ENCODE peak calls at places on chromosomes 2 and 18, in four cellular contexts. B is CD8-positive, alpha-beta T cell; K is PC-3; Q is astrocyte. L is an unnamed sample.

GRCh38 chr2:219724628-219725027 is 97.2 kb downstream of the SLC4A3 start:
- DNase-seq in B (no peak), K (no peak), Q (no peak), L (peak)

GRCh38 chr2:12858786-12859185 is 142.1 kb downstream of the TRIB2 start:
- DNase-seq in B (no peak), K (peak), Q (no peak), L (no peak)

GRCh38 chr2:44450806-44451205 is 89.1 kb downstream of the CAMKMT start:
- DNase-seq in B (no peak), K (no peak), Q (no peak), L (peak)

GRCh38 chr2:150625300-150625699 is 137.8 kb upstream of the RND3 start:
- DNase-seq in B (no peak), K (peak), Q (peak), L (no peak)

GRCh38 chr2:237996041-237996593 is 29.3 kb downstream of the UBE2F start:
- DNase-seq in B (no peak), K (peak), Q (peak), L (peak)

GRCh38 chr2:239595711-239596110 is 194.9 kb upstream of the HDAC4 start:
- DNase-seq in B (no peak), K (no peak), Q (no peak), L (no peak)

GRCh38 chr18:55224086-55224625 is 264.9 kb upstream of the CCDC68 start:
- DNase-seq in B (no peak), K (no peak), Q (no peak), L (no peak)

GRCh38 chr2:240277073-240277806 is 136.8 kb upstream of the OTOS start:
- DNase-seq in B (no peak), K (peak), Q (peak), L (peak)

GRCh38 chr2:11562476-11562875 is 28.6 kb downstream of the GREB1 start:
- DNase-seq in B (no peak), K (no peak), Q (no peak), L (no peak)

GRCh38 chr18:2139676-2140075 is 431.6 kb downstream of the METTL4 start:
- DNase-seq in B (no peak), K (peak), Q (peak), L (peak)

GRCh38 chr2:118202707-118203303 is 114.5 kb downstream of the INSIG2 start:
- DNase-seq in B (peak), K (peak), Q (peak), L (peak)

GRCh38 chr2:38076710-38077430 is 919 bp upstream of the CYP1B1 start:
- DNase-seq in B (no peak), K (peak), Q (peak), L (peak)

GRCh38 chr2:10566021-10566420 is 117.9 kb upstream of the ODC1 start:
- DNase-seq in B (no peak), K (peak), Q (peak), L (no peak)

GRCh38 chr2:165803123-165803760 is 9.2 kb upstream of the GALNT3 start:
- DNase-seq in B (no peak), K (peak), Q (peak), L (peak)

GRCh38 chr2:109592905-109593304 is 20.9 kb downstream of the SEPTIN10 start:
- DNase-seq in B (no peak), K (no peak), Q (no peak), L (no peak)

GRCh38 chr2:215983581-215984351 is 29.6 kb downstream of the MREG start:
- DNase-seq in B (no peak), K (no peak), Q (no peak), L (no peak)
- TF ChIP-seq CTCF in B (no peak), K (no peak), Q (no peak), L (no peak)

DNA sequence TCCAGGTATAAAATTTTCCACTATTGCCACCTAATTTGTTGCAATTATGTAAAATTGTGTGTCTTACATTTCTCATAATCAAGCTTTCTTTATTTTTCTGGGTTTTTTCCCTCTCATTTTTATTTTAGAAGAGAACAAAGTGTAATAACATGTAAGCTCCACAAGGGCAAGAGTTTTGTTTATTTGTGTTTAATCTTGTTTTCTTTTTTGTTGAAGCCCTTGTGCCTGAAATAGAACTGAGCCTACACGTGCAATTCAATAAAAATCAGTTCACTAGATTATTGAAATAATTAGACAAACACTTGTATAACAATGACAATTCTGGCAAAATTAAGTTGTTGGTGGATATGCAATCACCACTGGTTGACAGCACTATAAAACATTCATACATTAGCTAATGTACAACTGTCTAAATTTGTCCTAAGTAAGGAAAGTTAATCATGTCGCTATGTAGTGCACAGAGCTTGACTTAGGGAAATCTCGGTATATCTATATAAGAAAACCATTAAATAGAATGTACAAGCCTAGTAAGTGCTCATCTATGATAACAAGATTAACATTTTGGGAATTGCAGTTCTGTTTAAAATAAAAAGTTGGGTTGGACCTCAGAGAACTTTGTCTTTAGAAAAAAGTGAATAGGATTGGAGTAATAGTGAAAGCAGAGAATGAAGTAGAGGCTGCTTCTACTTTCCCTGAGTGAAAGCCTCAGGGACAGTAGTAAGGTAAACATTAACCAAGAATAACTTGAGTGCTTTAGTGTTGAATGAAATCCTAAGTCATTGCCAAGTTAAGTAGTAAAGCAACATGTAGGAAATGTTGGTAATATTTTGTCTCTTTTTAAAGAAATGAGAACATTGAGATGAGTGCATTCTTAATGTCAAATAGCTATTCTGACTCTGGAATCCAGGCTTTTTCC is 37.4 kb upstream of the NOL4 start:
- DNase-seq in B (no peak), K (no peak), Q (no peak), L (no peak)
- H3K4me3 ChIP-seq in B (no peak), K (no peak), Q (no peak), L (no peak)

GRCh38 chr2:104965900-104966299 is 72.0 kb upstream of the MRPS9 start:
- DNase-seq in B (no peak), K (no peak), Q (no peak), L (no peak)
- TF ChIP-seq CTCF in B (no peak), K (peak), Q (no peak), L (no peak)

DNA sequence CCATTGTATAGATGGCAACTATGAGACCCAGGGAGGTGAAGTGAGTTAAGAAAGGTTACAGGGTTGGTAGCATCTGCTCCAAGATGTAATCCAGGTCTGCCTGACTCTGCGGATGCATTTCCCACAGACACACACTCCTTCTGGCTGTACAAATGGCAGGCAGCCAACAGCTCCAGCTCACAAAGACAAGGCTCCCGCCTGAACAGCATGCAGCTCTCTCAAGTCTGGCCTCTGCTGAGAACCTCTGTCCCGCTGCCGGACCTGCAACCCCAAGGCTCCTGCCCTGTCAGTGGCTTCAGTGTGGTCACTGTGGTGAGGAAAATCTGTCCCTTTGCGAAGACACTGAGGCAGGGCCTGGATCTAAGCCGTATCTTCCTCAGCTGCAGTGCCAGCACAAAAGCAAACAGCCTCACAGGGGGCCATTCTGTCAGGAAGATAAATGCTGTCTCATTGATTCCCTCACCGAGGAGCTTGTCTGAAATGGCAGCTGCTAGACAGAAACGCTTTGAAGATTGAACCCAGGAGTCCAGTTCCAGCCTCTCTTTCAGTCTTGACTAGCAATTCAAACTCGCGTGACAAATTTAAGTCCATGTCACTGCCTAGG is 469.3 kb upstream of the MEX3C start:
- DNase-seq in B (no peak), K (peak), Q (peak), L (peak)
- H3K4me3 ChIP-seq in B (no peak), K (no peak), Q (no peak), L (no peak)

GRCh38 chr2:25340340-25340886 is 1.3 kb downstream of the DNMT3A start:
- DNase-seq in B (no peak), K (no peak), Q (no peak), L (no peak)
- TF ChIP-seq CTCF in B (no peak), K (no peak), Q (no peak), L (no peak)

GRCh38 chr18:61595615-61596014 is 262.4 kb downstream of the CDH20 start:
- DNase-seq in B (no peak), K (no peak), Q (peak), L (no peak)
- H3K4me3 ChIP-seq in B (no peak), K (no peak), Q (no peak), L (no peak)

GRCh38 chr2:231672617-231673347 is 35.5 kb upstream of the PTMA start:
- DNase-seq in B (no peak), K (no peak), Q (no peak), L (peak)
- TF ChIP-seq CTCF in B (no peak), K (peak), Q (peak), L (peak)

GRCh38 chr18:41096504-41096903 is 858.5 kb upstream of the PIK3C3 start:
- DNase-seq in B (no peak), K (peak), Q (peak), L (peak)
- H3K4me3 ChIP-seq in B (no peak), K (no peak), Q (no peak), L (no peak)

GRCh38 chr18:35142270-35142605 is 98.6 kb upstream of the ZNF397 start:
- DNase-seq in B (no peak), K (no peak), Q (no peak), L (no peak)
- TF ChIP-seq CTCF in B (no peak), K (no peak), Q (no peak), L (no peak)

GRCh38 chr2:8267103-8267502 is 414.8 kb upstream of the ID2 start:
- DNase-seq in B (no peak), K (no peak), Q (no peak), L (no peak)

GRCh38 chr2:8260213-8260612 is 421.6 kb upstream of the ID2 start:
- DNase-seq in B (no peak), K (no peak), Q (no peak), L (no peak)

GRCh38 chr2:8264981-8265380 is 416.9 kb upstream of the ID2 start:
- DNase-seq in B (no peak), K (no peak), Q (no peak), L (no peak)

GRCh38 chr2:8265827-8266226 is 416.0 kb upstream of the ID2 start:
- DNase-seq in B (no peak), K (no peak), Q (no peak), L (no peak)

DNA sequence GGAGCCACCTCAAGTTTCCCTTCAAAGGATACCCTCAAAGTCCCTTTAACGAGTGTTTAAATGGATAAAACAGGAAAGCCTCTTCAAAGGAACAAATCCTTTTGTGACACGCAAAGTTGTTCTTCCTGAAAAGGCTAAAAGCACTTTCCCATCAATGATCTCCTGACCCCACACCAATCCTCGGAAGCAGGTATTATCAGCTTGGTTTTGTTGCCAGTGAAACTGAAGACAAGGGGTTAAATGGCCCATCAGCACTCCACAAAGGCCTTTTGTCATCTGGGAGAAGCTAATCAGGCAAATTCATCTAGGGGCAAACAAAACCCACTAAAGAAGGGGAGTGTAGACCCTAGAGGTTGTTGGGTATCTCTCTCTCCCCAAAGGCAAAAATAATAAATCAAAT is 417.9 kb upstream of the ID2 start:
- DNase-seq in B (no peak), K (no peak), Q (no peak), L (no peak)
- H3K4me3 ChIP-seq in B (no peak), K (no peak), Q (no peak), L (no peak)

L was measured in fibroblast of pulmonary artery.